ENCODE peak calls at places on chromosomes 6 and 20, in four cellular contexts. T, D, B and S are unnamed samples.

GRCh38 chr20:44683263-44684046 is 31.7 kb upstream of the CCN5 start:
- DNase-seq in T (peak), D (no peak), B (peak), S (no peak)

GRCh38 chr6:134516582-134516981 is 198.7 kb upstream of the SGK1 start:
- DNase-seq in T (no peak), D (no peak), B (no peak), S (no peak)

GRCh38 chr6:150275489-150275888 is 93.3 kb upstream of the IYD start:
- DNase-seq in T (no peak), D (no peak), B (no peak), S (no peak)

GRCh38 chr6:69846770-69847506 is 19.4 kb upstream of the COL19A1 start:
- DNase-seq in T (no peak), D (no peak), B (no peak), S (no peak)

GRCh38 chr6:106547961-106548453 is 81.3 kb downstream of the RTN4IP1 start:
- DNase-seq in T (no peak), D (no peak), B (no peak), S (no peak)

GRCh38 chr20:46954490-46955038 is 59.9 kb downstream of the EYA2 start:
- DNase-seq in T (no peak), D (no peak), B (no peak), S (no peak)

GRCh38 chr20:1806456-1806855 is 88.8 kb upstream of the SIRPA start:
- DNase-seq in T (no peak), D (no peak), B (no peak), S (no peak)

GRCh38 chr20:21719592-21720214 is 14.2 kb downstream of the PAX1 start:
- DNase-seq in T (no peak), D (no peak), B (no peak), S (no peak)

GRCh38 chr6:98932424-98932823 is 15.3 kb downstream of the FBXL4 start:
- DNase-seq in T (no peak), D (no peak), B (no peak), S (no peak)

GRCh38 chr6:54775586-54775985 is 71.0 kb upstream of the FAM83B start:
- DNase-seq in T (no peak), D (no peak), B (no peak), S (no peak)

GRCh38 chr6:15266423-15266996 is 20.6 kb downstream of the JARID2 start:
- DNase-seq in T (no peak), D (no peak), B (peak), S (peak)

GRCh38 chr6:6397842-6398241 is 77.4 kb upstream of the F13A1 start:
- DNase-seq in T (no peak), D (no peak), B (no peak), S (no peak)

GRCh38 chr20:62376112-62377063 is 9.3 kb upstream of the LAMA5 start:
- DNase-seq in T (no peak), D (no peak), B (no peak), S (no peak)

GRCh38 chr6:154974485-154975149 is 20.5 kb upstream of the TIAM2 start:
- DNase-seq in T (no peak), D (no peak), B (no peak), S (no peak)

GRCh38 chr6:166297606-166298005 is 10.6 kb downstream of the PRR18 start:
- DNase-seq in T (peak), D (no peak), B (no peak), S (no peak)

GRCh38 chr6:15320683-15321082 is 74.8 kb downstream of the JARID2 start:
- DNase-seq in T (no peak), D (no peak), B (no peak), S (no peak)

DNA sequence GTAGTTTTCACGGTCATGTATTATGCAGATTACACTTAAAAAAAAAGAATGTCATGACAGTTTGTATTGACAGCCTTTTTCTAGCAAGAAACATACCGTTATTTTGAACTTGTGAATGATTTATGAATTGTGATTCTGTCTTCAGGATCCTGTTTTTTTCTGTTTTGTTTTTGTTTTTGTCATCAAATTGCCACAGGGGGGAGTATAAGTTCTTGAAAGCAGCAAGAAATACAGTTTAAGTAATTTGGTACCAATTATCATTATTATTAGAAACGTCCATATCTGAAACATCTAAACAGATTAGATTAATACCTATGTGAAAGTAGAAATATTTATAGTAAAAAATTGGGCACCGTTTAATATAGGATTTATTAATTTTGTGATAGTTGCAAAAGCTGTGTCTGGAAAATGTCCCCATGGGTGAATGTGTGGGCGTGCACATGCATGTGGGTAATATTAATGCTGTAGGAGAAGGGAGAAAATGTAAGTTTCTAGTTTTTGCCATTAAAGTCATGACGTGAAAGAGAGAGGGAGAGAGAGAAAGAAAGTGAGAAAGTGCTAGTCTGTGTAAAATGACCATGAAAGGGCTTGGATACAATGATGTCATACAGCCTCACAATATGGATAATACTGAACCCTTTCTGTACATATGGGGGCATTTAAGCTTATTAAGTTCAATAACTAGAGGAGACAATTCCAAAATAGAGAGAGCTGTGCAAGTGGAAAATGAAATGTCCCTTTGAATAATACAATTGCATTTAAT is 9.4 kb upstream of the CCN2 start:
- DNase-seq in T (no peak), D (no peak), B (no peak), S (no peak)
- TF ChIP-seq CTCF in T (peak), D (no peak), B (no peak), S (no peak)

GRCh38 chr6:157411368-157411767 is 30.4 kb downstream of the ZDHHC14 start:
- DNase-seq in T (no peak), D (no peak), B (no peak), S (no peak)
- TF ChIP-seq CTCF in T (no peak), D (no peak), B (no peak), S (no peak)

GRCh38 chr6:112160745-112161144 is 73.4 kb downstream of the FAM229B start:
- DNase-seq in T (no peak), D (no peak), B (no peak), S (no peak)

DNA sequence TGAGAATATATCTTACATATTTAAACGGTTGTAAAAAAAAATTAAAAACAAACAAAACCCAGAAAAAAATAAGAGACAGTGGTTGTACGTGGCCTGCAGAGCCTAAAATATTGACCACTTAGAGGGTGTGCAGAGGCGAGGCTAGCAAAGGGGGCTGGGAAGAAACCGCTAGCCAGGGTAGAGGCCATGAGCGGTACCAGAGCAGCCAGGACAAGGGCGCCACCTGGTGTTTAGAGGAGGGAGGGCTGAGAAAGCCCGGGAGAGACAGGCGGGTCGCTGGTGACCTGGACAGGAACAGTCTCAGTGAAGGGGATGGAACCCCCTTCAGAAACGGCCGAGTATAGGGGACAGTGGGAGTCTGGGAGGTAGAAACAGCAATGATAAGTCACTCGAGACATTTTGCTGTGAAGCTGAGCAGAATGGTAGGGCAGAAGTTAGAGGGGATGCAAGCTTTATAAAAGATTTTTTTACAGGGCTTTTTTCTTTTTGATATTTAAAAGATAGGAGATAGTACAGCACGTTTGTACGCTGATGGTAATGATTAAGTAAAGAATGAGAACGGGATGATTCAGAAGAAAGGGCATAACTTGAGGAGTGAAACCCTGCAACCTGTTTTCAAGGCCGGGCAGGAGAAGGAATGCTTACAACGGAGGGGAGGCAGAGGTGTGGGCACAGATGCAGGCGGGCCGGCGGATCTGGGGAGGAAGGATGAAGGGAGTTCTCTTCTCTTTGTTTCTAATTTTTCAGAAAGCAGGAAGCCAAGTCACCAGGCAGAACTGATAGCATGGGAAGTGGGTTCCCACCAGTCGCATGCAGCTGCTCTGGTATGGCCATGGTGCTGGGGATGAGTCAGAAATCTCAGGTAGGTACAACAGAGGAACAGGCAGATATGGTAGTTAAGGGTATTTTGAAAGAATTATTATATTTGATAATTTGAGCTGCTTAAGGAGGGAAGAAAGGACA is 76.2 kb downstream of the FAM229B start:
- DNase-seq in T (no peak), D (peak), B (peak), S (peak)
- TF ChIP-seq CTCF in T (peak), D (no peak), B (peak), S (peak)

GRCh38 chr6:131136021-131136847 is 967 bp downstream of the AKAP7 start:
- DNase-seq in T (no peak), D (no peak), B (no peak), S (no peak)
- TF ChIP-seq CTCF in T (no peak), D (no peak), B (no peak), S (no peak)

GRCh38 chr6:16816891-16817290 is 55.6 kb upstream of the ATXN1 start:
- DNase-seq in T (no peak), D (no peak), B (no peak), S (no peak)
- TF ChIP-seq CTCF in T (no peak), D (no peak), B (no peak), S (no peak)

GRCh38 chr20:34999021-34999451 is 43.4 kb downstream of the MYH7B start:
- DNase-seq in T (no peak), D (no peak), B (no peak), S (no peak)

GRCh38 chr20:34997171-34997570 is 41.5 kb downstream of the MYH7B start:
- DNase-seq in T (no peak), D (no peak), B (no peak), S (no peak)

GRCh38 chr20:34999782-35000181 is 44.1 kb downstream of the MYH7B start:
- DNase-seq in T (no peak), D (no peak), B (no peak), S (no peak)

GRCh38 chr20:34997774-34998173 is 42.1 kb downstream of the MYH7B start:
- DNase-seq in T (no peak), D (no peak), B (no peak), S (no peak)

GRCh38 chr20:34998331-34998950 is 42.8 kb downstream of the MYH7B start:
- DNase-seq in T (no peak), D (no peak), B (no peak), S (no peak)
- TF ChIP-seq CTCF in T (no peak), D (no peak), B (no peak), S (no peak)

DNA sequence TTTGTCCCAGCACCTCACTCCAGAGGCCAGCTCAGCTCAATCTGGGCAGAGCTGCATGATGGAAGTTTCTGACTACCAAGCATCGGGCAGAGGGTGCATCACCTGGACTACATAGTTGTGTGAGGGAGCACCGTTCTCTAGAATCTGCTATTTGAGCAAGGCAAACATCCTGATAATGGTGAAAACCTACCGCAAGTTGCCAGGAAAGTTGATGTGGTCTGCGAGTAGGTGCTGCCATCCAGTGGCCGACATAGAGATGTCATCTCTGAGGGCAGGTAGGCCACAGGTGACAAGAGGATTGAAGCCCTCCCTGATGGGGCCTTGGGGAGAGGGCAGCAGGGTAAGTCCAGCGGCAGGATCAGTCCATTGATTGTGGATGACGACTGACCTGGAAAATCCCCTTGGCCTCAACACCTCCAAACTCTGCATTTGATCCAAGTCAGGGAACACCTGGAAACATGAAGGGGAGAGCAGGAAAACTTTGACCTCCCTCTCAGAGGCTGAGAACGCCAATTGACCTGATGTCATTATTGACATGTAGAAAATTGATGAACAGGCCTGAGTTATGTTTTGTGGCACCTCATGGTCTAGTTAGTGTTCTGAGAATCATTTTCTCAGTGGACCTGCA is 3.9 kb upstream of the LPA start:
- DNase-seq in T (no peak), D (no peak), B (no peak), S (no peak)
- TF ChIP-seq CTCF in T (peak), D (no peak), B (peak), S (no peak)